ENCODE peak calls at places on chromosomes 13 and 19, in eight cellular contexts. F is activated gamma-delta T cell treated with anti-CD3 and anti-CD28 coated beads, Interleukin-2, amount 50 U/mL, for 16 hours; P is HT1080; E is stimulated activated CD8-positive, alpha-beta memory T cell treated with anti-CD3 and anti-CD28 coated beads, Interleukin-2, amount 100 ng/mL, for 48 hours; B is left colon; G is Right ventricle myocardium superior; A is GDM1; V is neural crest cell. X is an unnamed sample.

GRCh38 chr13:97328222-97328790 is 105.7 kb upstream of the RAP2A start:
- DNase-seq in F (no peak), P (peak), E (no peak), B (no peak), G (no peak), A (no peak), V (no peak), X (no peak)

GRCh38 chr19:5149508-5149907 is 180.6 kb downstream of the KDM4B start:
- DNase-seq in F (no peak), P (no peak), E (no peak), B (no peak), G (peak), A (no peak), V (no peak), X (no peak)

GRCh38 chr13:98542568-98543379 is 34.1 kb downstream of the STK24 start:
- DNase-seq in F (no peak), P (no peak), E (no peak), B (no peak), G (no peak), A (peak), V (no peak), X (no peak)

GRCh38 chr19:38034153-38034835 is 127.3 kb downstream of the SIPA1L3 start:
- DNase-seq in F (no peak), P (peak), E (no peak), B (no peak), G (no peak), A (peak), V (no peak), X (no peak)

GRCh38 chr13:94249512-94249911 is 230.0 kb downstream of the DCT start:
- DNase-seq in F (no peak), P (peak), E (no peak), B (no peak), G (no peak), A (no peak), V (no peak), X (no peak)

GRCh38 chr19:18865973-18866799 is 29.8 kb downstream of the CERS1 start:
- DNase-seq in F (peak), P (peak), E (peak), B (no peak), G (peak), A (no peak), V (peak), X (peak)

GRCh38 chr19:40947573-40947972 is 43.5 kb upstream of the CYP2B6 start:
- DNase-seq in F (no peak), P (no peak), E (no peak), B (no peak), G (no peak), A (no peak), V (no peak), X (no peak)

GRCh38 chr19:34835952-34836351 is 62.9 kb upstream of the ZNF599 start:
- DNase-seq in F (no peak), P (no peak), E (no peak), B (no peak), G (no peak), A (no peak), V (no peak), X (no peak)

GRCh38 chr19:917323-918151 is at the start of gene KISS1R:
- DNase-seq in F (no peak), P (peak), E (no peak), B (peak), G (no peak), A (peak), V (peak), X (no peak)

GRCh38 chr13:24910502-24911134 is 146.6 kb downstream of the RNF17 start:
- DNase-seq in F (no peak), P (no peak), E (no peak), B (peak), G (no peak), A (no peak), V (no peak), X (peak)

GRCh38 chr19:45809643-45810159 is 5.4 kb downstream of the RSPH6A start:
- DNase-seq in F (no peak), P (peak), E (no peak), B (no peak), G (no peak), A (peak), V (no peak), X (peak)